ENCODE peak calls at places on chromosomes 13 and 19, in five cellular contexts. V, C, K, Z and S are unnamed samples.

GRCh38 chr19:13228561-13228960 is 78.3 kb downstream of the IER2 start:
- DNase-seq in C (no peak), Z (no peak), V (peak), K (no peak), S (no peak)

GRCh38 chr13:59094149-59094548 is 1069.6 kb downstream of the DIAPH3 start:
- DNase-seq in C (no peak), Z (no peak), V (no peak), K (no peak), S (no peak)

GRCh38 chr19:3094638-3095374 is 644 bp downstream of the GNA11 start:
- DNase-seq in K (no peak), C (no peak), V (peak), Z (no peak), S (peak)

GRCh38 chr19:2491130-2491801 is 15.3 kb downstream of the GADD45B start:
- DNase-seq in Z (no peak), K (no peak), V (peak), C (peak), S (no peak)

GRCh38 chr13:46962286-46962941 is 65.6 kb upstream of the HTR2A start:
- DNase-seq in K (no peak), V (no peak), C (no peak), Z (no peak), S (no peak)

GRCh38 chr19:19531951-19532805 is 3.5 kb downstream of the YJEFN3 start:
- DNase-seq in K (peak), V (peak), C (no peak), Z (peak), S (peak)

GRCh38 chr19:30447276-30447870 is 75.2 kb downstream of the ZNF536 start:
- DNase-seq in Z (no peak), V (no peak), K (no peak), C (no peak), S (no peak)

GRCh38 chr19:35429698-35430097 is 18.4 kb upstream of the FFAR2 start:
- DNase-seq in V (no peak), K (no peak), Z (no peak), C (no peak), S (no peak)

GRCh38 chr19:15673176-15673654 is 328 bp downstream of the CYP4F12 start:
- DNase-seq in V (no peak), K (no peak), Z (no peak), C (no peak), S (no peak)

GRCh38 chr19:48258350-48258749 is 2.6 kb upstream of the CARD8 start:
- DNase-seq in C (no peak), K (no peak), V (no peak), Z (no peak), S (no peak)

GRCh38 chr19:5077209-5077515 is 108.2 kb downstream of the KDM4B start:
- DNase-seq in C (no peak), Z (no peak), K (no peak), V (no peak), S (no peak)

GRCh38 chr19:10871711-10872550 is 578 bp downstream of the CARM1 start:
- DNase-seq in V (peak), K (no peak), C (no peak), Z (no peak), S (peak)